ENCODE peak calls at places on chromosome 19, in seven cellular contexts. P, E, Q, L, N, D and A are unnamed samples.

GRCh38 chr19:17294051-17294891 is 9.0 kb downstream of the ABHD8 start:
- DNase-seq in N (peak; percentile 37), L (peak; percentile 73), Q (no peak), E (no peak), D (no peak), P (no peak), A (no peak)

GRCh38 chr19:57191141-57192063 is at the start of gene ZNF264:
- DNase-seq in P (peak; percentile 75), Q (peak; percentile 91), L (peak; percentile 89), D (peak; percentile 87), N (peak; percentile 86), E (peak; percentile 79), A (peak; percentile 81)

GRCh38 chr19:39390460-39390758 is 497 bp downstream of the PAF1 start:
- DNase-seq in P (peak; percentile 62), E (no peak), L (peak; percentile 82), D (no peak), N (peak; percentile 69), Q (no peak), A (no peak)

GRCh38 chr19:17829855-17830566 is 8.7 kb upstream of the INSL3 start:
- DNase-seq in L (no peak), D (peak; percentile 8), N (no peak), E (no peak), Q (peak; percentile 60), P (no peak), A (no peak)

GRCh38 chr19:15417699-15418098 is 1.1 kb downstream of the AKAP8L start:
- DNase-seq in L (no peak), P (no peak), N (no peak), Q (no peak), D (no peak), E (no peak), A (no peak)

GRCh38 chr19:56132316-56132822 is 8.7 kb upstream of the ZNF444 start:
- DNase-seq in E (peak; percentile 6), P (no peak), Q (no peak), N (no peak), L (no peak), D (no peak), A (no peak)

GRCh38 chr19:3708207-3708931 is at the start of gene TJP3:
- DNase-seq in D (peak; percentile 6), Q (peak; percentile 91), L (no peak), N (no peak), P (no peak), E (no peak), A (no peak)

GRCh38 chr19:16070366-16070990 is 5.8 kb upstream of the TPM4 start:
- DNase-seq in P (peak; percentile 79), N (peak; percentile 71), Q (peak; percentile 98), D (no peak), L (peak; percentile 91), E (no peak), A (peak; percentile 82)

GRCh38 chr19:6236310-6237291 is 43.2 kb downstream of the MLLT1 start:
- DNase-seq in E (no peak), D (no peak), P (no peak), N (no peak), L (no peak), Q (peak; percentile 53), A (no peak)

GRCh38 chr19:48190288-48191284 is 20.1 kb downstream of the ZSWIM9 start:
- DNase-seq in P (peak; percentile 23), N (no peak), L (peak; percentile 67), D (no peak), Q (no peak), E (peak; percentile 19), A (peak; percentile 94)

GRCh38 chr19:33296473-33297060 is 5.8 kb downstream of the CEBPA start:
- DNase-seq in E (no peak), P (no peak), L (no peak), Q (peak; percentile 19), N (no peak), D (no peak), A (no peak)

GRCh38 chr19:18401580-18402112 is 4.2 kb upstream of the LRRC25 start:
- DNase-seq in P (no peak), Q (peak; percentile 91), L (peak; percentile 74), E (peak; percentile 55), D (peak; percentile 54), N (no peak), A (peak; percentile 56)

GRCh38 chr19:32869369-32870153 is at the start of gene SLC7A9:
- DNase-seq in P (no peak), E (no peak), N (no peak), L (no peak), D (no peak), Q (no peak), A (no peak)

GRCh38 chr19:18906605-18907519 is 10.9 kb upstream of the CERS1 start:
- DNase-seq in P (no peak), N (no peak), D (no peak), E (no peak), L (no peak), Q (no peak), A (no peak)

GRCh38 chr19:30646806-30647205 is 274.6 kb downstream of the ZNF536 start:
- DNase-seq in P (no peak), Q (no peak), N (no peak), E (no peak), L (no peak), D (no peak), A (no peak)

GRCh38 chr19:14114854-14115253 is 2.7 kb downstream of the PRKACA start:
- DNase-seq in N (peak; percentile 22), L (peak; percentile 54), E (no peak), P (no peak), Q (peak; percentile 59), D (no peak), A (peak; percentile 21)

GRCh38 chr19:18339703-18340102 is 695 bp upstream of the PGPEP1 start:
- DNase-seq in E (peak; percentile 42), P (no peak), L (no peak), N (no peak), D (peak; percentile 12), Q (no peak), A (peak; percentile 31)

GRCh38 chr19:54073829-54074228 is 7.3 kb downstream of the TARM1 start:
- DNase-seq in L (no peak), N (no peak), P (no peak), E (no peak), D (no peak), Q (no peak), A (no peak)

GRCh38 chr19:19296953-19297689 is 23.2 kb downstream of the SUGP1 start:
- DNase-seq in L (no peak), Q (no peak), P (no peak), N (no peak), D (no peak), E (no peak), A (no peak)

GRCh38 chr19:45113628-45114027 is 20.6 kb downstream of the PPP1R37 start:
- DNase-seq in E (no peak), N (no peak), P (no peak), Q (peak; percentile 75), L (no peak), D (peak; percentile 96), A (no peak)

GRCh38 chr19:30225615-30226463 is 146.3 kb upstream of the ZNF536 start:
- DNase-seq in P (no peak), N (no peak), L (no peak), Q (no peak), D (no peak), E (no peak), A (no peak)

GRCh38 chr19:13633109-13633508 is 126.8 kb upstream of the CACNA1A start:
- DNase-seq in E (peak; percentile 82), P (no peak), N (no peak), D (peak; percentile 99), L (no peak), Q (peak; percentile 90), A (no peak)

GRCh38 chr19:30841934-30842333 is 469.8 kb downstream of the ZNF536 start:
- DNase-seq in P (no peak), E (no peak), N (no peak), L (no peak), Q (no peak), D (no peak), A (no peak)

GRCh38 chr19:49101160-49101559 is 13.0 kb upstream of the LIN7B start:
- DNase-seq in P (no peak), N (no peak), L (no peak), D (no peak), E (no peak), Q (no peak), A (no peak)

GRCh38 chr19:14405758-14406644 is 13.1 kb downstream of the DDX39A start:
- DNase-seq in N (peak; percentile 85), P (peak; percentile 78), Q (peak; percentile 82), D (no peak), E (peak; percentile 40), L (peak; percentile 97), A (peak; percentile 58)

GRCh38 chr19:5191091-5191490 is 149.5 kb downstream of the PTPRS start:
- DNase-seq in P (no peak), N (no peak), L (no peak), E (peak; percentile 77), D (no peak), Q (no peak), A (peak; percentile 61)

GRCh38 chr19:50512112-50512998 is 1.4 kb downstream of the ASPDH start:
- DNase-seq in D (no peak), Q (no peak), N (no peak), P (no peak), E (no peak), L (no peak), A (no peak)

GRCh38 chr19:28744943-28745342 is 468.0 kb downstream of the UQCRFS1 start:
- DNase-seq in N (no peak), D (no peak), Q (no peak), E (no peak), P (no peak), L (no peak), A (no peak)